ENCODE peak calls at places on chromosome 3, in ten cellular contexts. One of them, this sample, is unnamed.

GRCh38 chr3:134665243-134665642 is 14.4 kb upstream of the KY start:
- DNase-seq in activated naive CD4-positive, alpha-beta T cell: no peak
- DNase-seq in stimulated activated CD4-positive, alpha-beta T cell treated with anti-CD3 and anti-CD28 coated beads, Interleukin-2, amount 100 ng/mL, for 24 hours: no peak
- DNase-seq in LoVo: no peak
- DNase-seq in NCI-H1105 treated with DMSO at 0.1 percent for 48 hours: no peak
- DNase-seq in T-helper 2 cell: no peak
- DNase-seq in stomach: no peak
- DNase-seq in nephron progenitor cell: no peak
- DNase-seq in NCI-H1092: no peak
- DNase-seq in RKO: no peak
- DNase-seq in this sample: no peak

GRCh38 chr3:160474416-160474838 is 24.8 kb upstream of the TRIM59 start:
- DNase-seq in stimulated activated CD4-positive, alpha-beta T cell treated with anti-CD3 and anti-CD28 coated beads, Interleukin-2, amount 100 ng/mL, for 24 hours: no peak
- DNase-seq in stomach: no peak
- DNase-seq in LoVo: no peak
- DNase-seq in nephron progenitor cell: no peak
- DNase-seq in NCI-H1105 treated with DMSO at 0.1 percent for 48 hours: no peak
- DNase-seq in RKO: no peak
- DNase-seq in activated naive CD4-positive, alpha-beta T cell: no peak
- DNase-seq in T-helper 2 cell: no peak
- DNase-seq in NCI-H1092: no peak
- DNase-seq in this sample: no peak

GRCh38 chr3:151912041-151912440 is 38.6 kb downstream of the SUCNR1 start:
- DNase-seq in LoVo: no peak
- DNase-seq in activated naive CD4-positive, alpha-beta T cell: no peak
- DNase-seq in RKO: peak; percentile 9
- DNase-seq in stomach: no peak
- DNase-seq in NCI-H1105 treated with DMSO at 0.1 percent for 48 hours: no peak
- DNase-seq in T-helper 2 cell: no peak
- DNase-seq in NCI-H1092: no peak
- DNase-seq in nephron progenitor cell: no peak
- DNase-seq in stimulated activated CD4-positive, alpha-beta T cell treated with anti-CD3 and anti-CD28 coated beads, Interleukin-2, amount 100 ng/mL, for 24 hours: no peak
- DNase-seq in this sample: no peak

GRCh38 chr3:71488391-71488809 is 95.1 kb downstream of the FOXP1 start:
- DNase-seq in stomach: no peak
- DNase-seq in NCI-H1092: no peak
- DNase-seq in LoVo: no peak
- DNase-seq in RKO: no peak
- DNase-seq in T-helper 2 cell: no peak
- DNase-seq in activated naive CD4-positive, alpha-beta T cell: no peak
- DNase-seq in NCI-H1105 treated with DMSO at 0.1 percent for 48 hours: peak; percentile 17
- DNase-seq in stimulated activated CD4-positive, alpha-beta T cell treated with anti-CD3 and anti-CD28 coated beads, Interleukin-2, amount 100 ng/mL, for 24 hours: no peak
- DNase-seq in nephron progenitor cell: no peak
- DNase-seq in this sample: no peak

GRCh38 chr3:132756108-132756650 is 34.0 kb upstream of the NPHP3 start:
- DNase-seq in stimulated activated CD4-positive, alpha-beta T cell treated with anti-CD3 and anti-CD28 coated beads, Interleukin-2, amount 100 ng/mL, for 24 hours: no peak
- DNase-seq in T-helper 2 cell: no peak
- DNase-seq in RKO: no peak
- DNase-seq in activated naive CD4-positive, alpha-beta T cell: no peak
- DNase-seq in nephron progenitor cell: no peak
- DNase-seq in NCI-H1092: no peak
- DNase-seq in LoVo: no peak
- DNase-seq in stomach: no peak
- DNase-seq in NCI-H1105 treated with DMSO at 0.1 percent for 48 hours: no peak
- DNase-seq in this sample: no peak

GRCh38 chr3:170740285-170740684 is 129.7 kb downstream of the RPL22L1 start:
- DNase-seq in stomach: no peak
- DNase-seq in T-helper 2 cell: no peak
- DNase-seq in LoVo: no peak
- DNase-seq in activated naive CD4-positive, alpha-beta T cell: no peak
- DNase-seq in RKO: no peak
- DNase-seq in NCI-H1105 treated with DMSO at 0.1 percent for 48 hours: no peak
- DNase-seq in nephron progenitor cell: no peak
- DNase-seq in stimulated activated CD4-positive, alpha-beta T cell treated with anti-CD3 and anti-CD28 coated beads, Interleukin-2, amount 100 ng/mL, for 24 hours: no peak
- DNase-seq in NCI-H1092: no peak
- DNase-seq in this sample: no peak

GRCh38 chr3:132593950-132594328 is 3.1 kb upstream of the ACKR4 start:
- DNase-seq in RKO: peak; percentile 80
- DNase-seq in stimulated activated CD4-positive, alpha-beta T cell treated with anti-CD3 and anti-CD28 coated beads, Interleukin-2, amount 100 ng/mL, for 24 hours: no peak
- DNase-seq in NCI-H1092: no peak
- DNase-seq in nephron progenitor cell: no peak
- DNase-seq in stomach: no peak
- DNase-seq in activated naive CD4-positive, alpha-beta T cell: no peak
- DNase-seq in LoVo: no peak
- DNase-seq in NCI-H1105 treated with DMSO at 0.1 percent for 48 hours: no peak
- DNase-seq in T-helper 2 cell: no peak
- DNase-seq in this sample: no peak

GRCh38 chr3:25897019-25897418 is 107.1 kb downstream of the OXSM start:
- DNase-seq in stomach: no peak
- DNase-seq in stimulated activated CD4-positive, alpha-beta T cell treated with anti-CD3 and anti-CD28 coated beads, Interleukin-2, amount 100 ng/mL, for 24 hours: no peak
- DNase-seq in LoVo: peak; percentile 27
- DNase-seq in nephron progenitor cell: peak; percentile 31
- DNase-seq in T-helper 2 cell: no peak
- DNase-seq in NCI-H1092: no peak
- DNase-seq in RKO: peak; percentile 21
- DNase-seq in activated naive CD4-positive, alpha-beta T cell: no peak
- DNase-seq in NCI-H1105 treated with DMSO at 0.1 percent for 48 hours: no peak
- DNase-seq in this sample: no peak

GRCh38 chr3:118628704-118629341 is 405.8 kb downstream of the IGSF11 start:
- DNase-seq in stomach: peak; percentile 58
- DNase-seq in activated naive CD4-positive, alpha-beta T cell: no peak
- DNase-seq in T-helper 2 cell: no peak
- DNase-seq in NCI-H1092: peak; percentile 73
- DNase-seq in nephron progenitor cell: peak; percentile 79
- DNase-seq in LoVo: peak; percentile 50
- DNase-seq in stimulated activated CD4-positive, alpha-beta T cell treated with anti-CD3 and anti-CD28 coated beads, Interleukin-2, amount 100 ng/mL, for 24 hours: peak; percentile 31
- DNase-seq in NCI-H1105 treated with DMSO at 0.1 percent for 48 hours: peak; percentile 84
- DNase-seq in RKO: peak; percentile 62
- DNase-seq in this sample: no peak

GRCh38 chr3:45759851-45760250 is 36.5 kb downstream of the SLC6A20 start:
- DNase-seq in T-helper 2 cell: no peak
- DNase-seq in LoVo: no peak
- DNase-seq in RKO: no peak
- DNase-seq in stimulated activated CD4-positive, alpha-beta T cell treated with anti-CD3 and anti-CD28 coated beads, Interleukin-2, amount 100 ng/mL, for 24 hours: no peak
- DNase-seq in NCI-H1092: no peak
- DNase-seq in activated naive CD4-positive, alpha-beta T cell: no peak
- DNase-seq in stomach: no peak
- DNase-seq in nephron progenitor cell: no peak
- DNase-seq in NCI-H1105 treated with DMSO at 0.1 percent for 48 hours: no peak
- DNase-seq in this sample: no peak

GRCh38 chr3:142857056-142857455 is 31.8 kb downstream of the PCOLCE2 start:
- DNase-seq in T-helper 2 cell: no peak
- DNase-seq in RKO: peak; percentile 74
- DNase-seq in NCI-H1092: no peak
- DNase-seq in nephron progenitor cell: no peak
- DNase-seq in stimulated activated CD4-positive, alpha-beta T cell treated with anti-CD3 and anti-CD28 coated beads, Interleukin-2, amount 100 ng/mL, for 24 hours: no peak
- DNase-seq in NCI-H1105 treated with DMSO at 0.1 percent for 48 hours: peak; percentile 47
- DNase-seq in stomach: peak; percentile 58
- DNase-seq in LoVo: no peak
- DNase-seq in activated naive CD4-positive, alpha-beta T cell: no peak
- DNase-seq in this sample: no peak

GRCh38 chr3:72043212-72044133 is 258.5 kb upstream of the PROK2 start:
- DNase-seq in RKO: no peak
- DNase-seq in stimulated activated CD4-positive, alpha-beta T cell treated with anti-CD3 and anti-CD28 coated beads, Interleukin-2, amount 100 ng/mL, for 24 hours: no peak
- DNase-seq in NCI-H1105 treated with DMSO at 0.1 percent for 48 hours: no peak
- DNase-seq in nephron progenitor cell: no peak
- DNase-seq in stomach: no peak
- DNase-seq in T-helper 2 cell: no peak
- DNase-seq in activated naive CD4-positive, alpha-beta T cell: no peak
- DNase-seq in NCI-H1092: no peak
- DNase-seq in LoVo: no peak
- DNase-seq in this sample: no peak

GRCh38 chr3:149221783-149222517 is at the start of gene CP:
- DNase-seq in T-helper 2 cell: no peak
- DNase-seq in RKO: no peak
- DNase-seq in nephron progenitor cell: no peak
- DNase-seq in activated naive CD4-positive, alpha-beta T cell: no peak
- DNase-seq in stomach: no peak
- DNase-seq in NCI-H1105 treated with DMSO at 0.1 percent for 48 hours: no peak
- DNase-seq in stimulated activated CD4-positive, alpha-beta T cell treated with anti-CD3 and anti-CD28 coated beads, Interleukin-2, amount 100 ng/mL, for 24 hours: no peak
- DNase-seq in LoVo: no peak
- DNase-seq in NCI-H1092: no peak
- DNase-seq in this sample: no peak

GRCh38 chr3:151210676-151211381 is 7.8 kb upstream of the GPR171 start:
- DNase-seq in NCI-H1105 treated with DMSO at 0.1 percent for 48 hours: peak; percentile 7
- DNase-seq in activated naive CD4-positive, alpha-beta T cell: no peak
- DNase-seq in stimulated activated CD4-positive, alpha-beta T cell treated with anti-CD3 and anti-CD28 coated beads, Interleukin-2, amount 100 ng/mL, for 24 hours: no peak
- DNase-seq in stomach: no peak
- DNase-seq in LoVo: no peak
- DNase-seq in nephron progenitor cell: no peak
- DNase-seq in T-helper 2 cell: no peak
- DNase-seq in RKO: no peak
- DNase-seq in NCI-H1092: no peak
- DNase-seq in this sample: no peak

GRCh38 chr3:140794507-140794906 is 116.6 kb downstream of the TRIM42 start:
- DNase-seq in stomach: no peak
- DNase-seq in nephron progenitor cell: no peak
- DNase-seq in stimulated activated CD4-positive, alpha-beta T cell treated with anti-CD3 and anti-CD28 coated beads, Interleukin-2, amount 100 ng/mL, for 24 hours: no peak
- DNase-seq in NCI-H1105 treated with DMSO at 0.1 percent for 48 hours: no peak
- DNase-seq in LoVo: no peak
- DNase-seq in NCI-H1092: no peak
- DNase-seq in RKO: no peak
- DNase-seq in activated naive CD4-positive, alpha-beta T cell: no peak
- DNase-seq in T-helper 2 cell: no peak
- DNase-seq in this sample: no peak

GRCh38 chr3:20185364-20185732 is 658 bp downstream of the SGO1 start:
- DNase-seq in RKO: peak; percentile 47
- DNase-seq in activated naive CD4-positive, alpha-beta T cell: no peak
- DNase-seq in stomach: no peak
- DNase-seq in NCI-H1105 treated with DMSO at 0.1 percent for 48 hours: peak; percentile 10
- DNase-seq in LoVo: peak; percentile 2
- DNase-seq in T-helper 2 cell: no peak
- DNase-seq in NCI-H1092: no peak
- DNase-seq in nephron progenitor cell: peak; percentile 21
- DNase-seq in stimulated activated CD4-positive, alpha-beta T cell treated with anti-CD3 and anti-CD28 coated beads, Interleukin-2, amount 100 ng/mL, for 24 hours: peak; percentile 14
- DNase-seq in this sample: no peak

GRCh38 chr3:171616798-171617197 is 156.6 kb upstream of the TNIK start:
- DNase-seq in NCI-H1105 treated with DMSO at 0.1 percent for 48 hours: no peak
- DNase-seq in stimulated activated CD4-positive, alpha-beta T cell treated with anti-CD3 and anti-CD28 coated beads, Interleukin-2, amount 100 ng/mL, for 24 hours: no peak
- DNase-seq in NCI-H1092: no peak
- DNase-seq in RKO: no peak
- DNase-seq in T-helper 2 cell: no peak
- DNase-seq in stomach: no peak
- DNase-seq in LoVo: no peak
- DNase-seq in activated naive CD4-positive, alpha-beta T cell: no peak
- DNase-seq in nephron progenitor cell: no peak
- DNase-seq in this sample: no peak

GRCh38 chr3:122975163-122975923 is 52.2 kb downstream of the SEMA5B start:
- DNase-seq in nephron progenitor cell: peak; percentile 40
- DNase-seq in NCI-H1092: peak; percentile 24
- DNase-seq in NCI-H1105 treated with DMSO at 0.1 percent for 48 hours: peak; percentile 50
- DNase-seq in stimulated activated CD4-positive, alpha-beta T cell treated with anti-CD3 and anti-CD28 coated beads, Interleukin-2, amount 100 ng/mL, for 24 hours: no peak
- DNase-seq in LoVo: peak; percentile 5
- DNase-seq in stomach: no peak
- DNase-seq in T-helper 2 cell: no peak
- DNase-seq in activated naive CD4-positive, alpha-beta T cell: no peak
- DNase-seq in RKO: no peak
- DNase-seq in this sample: no peak

GRCh38 chr3:48407542-48408099 is 22.3 kb downstream of the PLXNB1 start:
- DNase-seq in T-helper 2 cell: no peak
- DNase-seq in nephron progenitor cell: no peak
- DNase-seq in RKO: no peak
- DNase-seq in LoVo: no peak
- DNase-seq in stomach: no peak
- DNase-seq in NCI-H1105 treated with DMSO at 0.1 percent for 48 hours: no peak
- DNase-seq in stimulated activated CD4-positive, alpha-beta T cell treated with anti-CD3 and anti-CD28 coated beads, Interleukin-2, amount 100 ng/mL, for 24 hours: no peak
- DNase-seq in NCI-H1092: no peak
- DNase-seq in activated naive CD4-positive, alpha-beta T cell: no peak
- DNase-seq in this sample: no peak

GRCh38 chr3:123576119-123576518 is 8.7 kb downstream of the HACD2 start:
- DNase-seq in stomach: no peak
- DNase-seq in RKO: no peak
- DNase-seq in NCI-H1092: no peak
- DNase-seq in nephron progenitor cell: no peak
- DNase-seq in LoVo: no peak
- DNase-seq in T-helper 2 cell: no peak
- DNase-seq in activated naive CD4-positive, alpha-beta T cell: no peak
- DNase-seq in NCI-H1105 treated with DMSO at 0.1 percent for 48 hours: no peak
- DNase-seq in stimulated activated CD4-positive, alpha-beta T cell treated with anti-CD3 and anti-CD28 coated beads, Interleukin-2, amount 100 ng/mL, for 24 hours: peak; percentile 16
- DNase-seq in this sample: no peak

GRCh38 chr3:174342206-174342605 is 516.9 kb upstream of the NAALADL2 start:
- DNase-seq in NCI-H1092: no peak
- DNase-seq in activated naive CD4-positive, alpha-beta T cell: no peak
- DNase-seq in NCI-H1105 treated with DMSO at 0.1 percent for 48 hours: no peak
- DNase-seq in nephron progenitor cell: no peak
- DNase-seq in RKO: no peak
- DNase-seq in stomach: no peak
- DNase-seq in stimulated activated CD4-positive, alpha-beta T cell treated with anti-CD3 and anti-CD28 coated beads, Interleukin-2, amount 100 ng/mL, for 24 hours: no peak
- DNase-seq in T-helper 2 cell: no peak
- DNase-seq in LoVo: no peak
- DNase-seq in this sample: no peak

GRCh38 chr3:153443961-153444360 is 281.9 kb downstream of the RAP2B start:
- DNase-seq in T-helper 2 cell: no peak
- DNase-seq in activated naive CD4-positive, alpha-beta T cell: no peak
- DNase-seq in nephron progenitor cell: no peak
- DNase-seq in LoVo: no peak
- DNase-seq in NCI-H1092: no peak
- DNase-seq in stimulated activated CD4-positive, alpha-beta T cell treated with anti-CD3 and anti-CD28 coated beads, Interleukin-2, amount 100 ng/mL, for 24 hours: no peak
- DNase-seq in stomach: no peak
- DNase-seq in RKO: peak; percentile 56
- DNase-seq in NCI-H1105 treated with DMSO at 0.1 percent for 48 hours: no peak
- DNase-seq in this sample: no peak

GRCh38 chr3:170506556-170506955 is 79.3 kb downstream of the SLC7A14 start:
- DNase-seq in NCI-H1092: no peak
- DNase-seq in RKO: no peak
- DNase-seq in activated naive CD4-positive, alpha-beta T cell: no peak
- DNase-seq in stomach: no peak
- DNase-seq in stimulated activated CD4-positive, alpha-beta T cell treated with anti-CD3 and anti-CD28 coated beads, Interleukin-2, amount 100 ng/mL, for 24 hours: no peak
- DNase-seq in nephron progenitor cell: no peak
- DNase-seq in LoVo: peak; percentile 56
- DNase-seq in NCI-H1105 treated with DMSO at 0.1 percent for 48 hours: no peak
- DNase-seq in T-helper 2 cell: no peak
- DNase-seq in this sample: no peak

GRCh38 chr3:61563614-61564404 is 2.4 kb downstream of the PTPRG start:
- DNase-seq in RKO: no peak
- DNase-seq in NCI-H1105 treated with DMSO at 0.1 percent for 48 hours: no peak
- DNase-seq in NCI-H1092: no peak
- DNase-seq in stimulated activated CD4-positive, alpha-beta T cell treated with anti-CD3 and anti-CD28 coated beads, Interleukin-2, amount 100 ng/mL, for 24 hours: no peak
- DNase-seq in nephron progenitor cell: peak; percentile 36
- DNase-seq in activated naive CD4-positive, alpha-beta T cell: no peak
- DNase-seq in T-helper 2 cell: no peak
- DNase-seq in stomach: no peak
- DNase-seq in LoVo: no peak
- DNase-seq in this sample: no peak

GRCh38 chr3:177813322-177813721 is 616.0 kb upstream of the TBL1XR1 start:
- DNase-seq in T-helper 2 cell: no peak
- DNase-seq in activated naive CD4-positive, alpha-beta T cell: no peak
- DNase-seq in stomach: peak; percentile 61
- DNase-seq in LoVo: peak; percentile 32
- DNase-seq in stimulated activated CD4-positive, alpha-beta T cell treated with anti-CD3 and anti-CD28 coated beads, Interleukin-2, amount 100 ng/mL, for 24 hours: no peak
- DNase-seq in NCI-H1105 treated with DMSO at 0.1 percent for 48 hours: peak; percentile 17
- DNase-seq in nephron progenitor cell: no peak
- DNase-seq in NCI-H1092: peak; percentile 24
- DNase-seq in RKO: no peak
- DNase-seq in this sample: no peak

GRCh38 chr3:143266936-143267335 is 147.4 kb downstream of the CHST2 start:
- DNase-seq in RKO: no peak
- DNase-seq in stomach: no peak
- DNase-seq in LoVo: no peak
- DNase-seq in NCI-H1105 treated with DMSO at 0.1 percent for 48 hours: no peak
- DNase-seq in stimulated activated CD4-positive, alpha-beta T cell treated with anti-CD3 and anti-CD28 coated beads, Interleukin-2, amount 100 ng/mL, for 24 hours: no peak
- DNase-seq in T-helper 2 cell: no peak
- DNase-seq in nephron progenitor cell: no peak
- DNase-seq in NCI-H1092: no peak
- DNase-seq in activated naive CD4-positive, alpha-beta T cell: no peak
- DNase-seq in this sample: no peak

GRCh38 chr3:46858996-46859710 is 4.1 kb downstream of the MYL3 start:
- DNase-seq in nephron progenitor cell: peak; percentile 18
- DNase-seq in LoVo: no peak
- DNase-seq in stimulated activated CD4-positive, alpha-beta T cell treated with anti-CD3 and anti-CD28 coated beads, Interleukin-2, amount 100 ng/mL, for 24 hours: no peak
- DNase-seq in T-helper 2 cell: no peak
- DNase-seq in RKO: no peak
- DNase-seq in NCI-H1092: no peak
- DNase-seq in NCI-H1105 treated with DMSO at 0.1 percent for 48 hours: no peak
- DNase-seq in activated naive CD4-positive, alpha-beta T cell: no peak
- DNase-seq in stomach: no peak
- DNase-seq in this sample: no peak